ENCODE peak calls at places on chromosomes 11 and 22, in four cellular contexts. M, V, B and L are unnamed samples.

GRCh38 chr11:11390068-11390775 is 37.2 kb upstream of the CSNK2A3 start:
- DNase-seq in M (no peak), V (no peak), B (no peak), L (no peak)

GRCh38 chr11:77252555-77253270 is 48.8 kb downstream of the GDPD4 start:
- DNase-seq in V (no peak), M (no peak), B (no peak), L (no peak)

GRCh38 chr22:21009638-21010425 is 5.1 kb upstream of the P2RX6 start:
- DNase-seq in B (peak; percentile 68), V (no peak), M (no peak), L (peak; percentile 53)

GRCh38 chr11:66479741-66480115 is 506 bp upstream of the DPP3 start:
- DNase-seq in V (no peak), M (no peak), B (no peak), L (no peak)

GRCh38 chr11:125626381-125626950 is 1.5 kb downstream of the CHEK1 start:
- DNase-seq in B (no peak), V (peak; percentile 23), M (no peak), L (no peak)

GRCh38 chr11:130726234-130726559 is 190.1 kb downstream of the SNX19 start:
- DNase-seq in M (no peak), V (no peak), B (no peak), L (peak; percentile 47)

GRCh38 chr22:44933829-44934735 is 75.7 kb downstream of the PHF21B start:
- DNase-seq in V (no peak), B (no peak), M (no peak), L (no peak)

GRCh38 chr11:111526501-111526900 is 11.9 kb downstream of the HOATZ start:
- DNase-seq in M (no peak), V (no peak), B (peak; percentile 20), L (peak; percentile 86)

GRCh38 chr11:20013346-20014066 is 146.8 kb downstream of the DBX1 start:
- DNase-seq in V (peak; percentile 53), M (no peak), B (no peak), L (peak; percentile 36)

GRCh38 chr11:122910775-122911174 is 28.2 kb downstream of the JHY start:
- DNase-seq in M (no peak), B (peak; percentile 48), V (no peak), L (peak; percentile 53)

GRCh38 chr22:35230839-35231584 is 26.3 kb upstream of the HMGXB4 start:
- DNase-seq in V (peak; percentile 35), B (no peak), M (no peak), L (no peak)

GRCh38 chr11:76637491-76638266 is 32.9 kb downstream of the LRRC32 start:
- DNase-seq in V (no peak), B (peak; percentile 66), M (peak; percentile 77), L (no peak)

GRCh38 chr11:65743928-65744698 is 23.5 kb upstream of the RNASEH2C start:
- DNase-seq in V (no peak), B (peak; percentile 74), M (no peak), L (peak; percentile 59)

GRCh38 chr11:60122414-60123036 is 34.1 kb downstream of the MS4A2 start:
- DNase-seq in B (no peak), M (no peak), V (no peak), L (no peak)

GRCh38 chr11:6022954-6023353 is 7.6 kb downstream of the OR56A1 start:
- DNase-seq in V (peak; percentile 37), B (peak; percentile 56), M (no peak), L (peak; percentile 73)

GRCh38 chr22:39303892-39304671 is 15.3 kb downstream of the RPL3 start:
- DNase-seq in M (no peak), B (no peak), V (no peak), L (no peak)

GRCh38 chr11:15969701-15970329 is 386.5 kb downstream of the SOX6 start:
- DNase-seq in M (no peak), B (peak; percentile 93), V (no peak), L (peak; percentile 95)

GRCh38 chr11:13440100-13440855 is 22.7 kb downstream of the BTBD10 start:
- DNase-seq in M (no peak), B (peak; percentile 93), V (no peak), L (peak; percentile 94)

GRCh38 chr11:119093951-119094815 is 7.5 kb downstream of the DPAGT1 start:
- DNase-seq in M (peak; percentile 57), B (peak; percentile 55), V (no peak), L (peak; percentile 58)

GRCh38 chr11:267491-267994 is 10.7 kb upstream of the NLRP6 start:
- DNase-seq in B (no peak), V (no peak), M (peak; percentile 86), L (no peak)

GRCh38 chr11:83238111-83238510 is 44.6 kb downstream of the ANKRD42 start:
- DNase-seq in B (peak; percentile 17), M (no peak), V (no peak), L (no peak)

GRCh38 chr11:62556102-62556871 is 9.7 kb upstream of the AHNAK start:
- DNase-seq in B (peak; percentile 98), M (peak; percentile 94), V (peak; percentile 66), L (peak; percentile 96)

GRCh38 chr11:122071680-122072321 is 44.2 kb downstream of the BLID start:
- DNase-seq in V (no peak), B (no peak), M (no peak), L (no peak)

GRCh38 chr22:44355688-44356070 is 42.9 kb upstream of the SHISAL1 start:
- DNase-seq in M (peak; percentile 32), V (no peak), B (no peak), L (no peak)

GRCh38 chr22:44664149-44664548 is 37.9 kb upstream of the PRR5 start:
- DNase-seq in V (no peak), B (peak; percentile 76), M (peak; percentile 63), L (peak; percentile 77)

GRCh38 chr22:31451709-31452571 is 37.7 kb downstream of the EIF4ENIF1 start:
- DNase-seq in B (peak; percentile 54), V (no peak), M (no peak), L (peak; percentile 80)

GRCh38 chr11:121318848-121319834 is 26.6 kb downstream of the SC5D start:
- DNase-seq in V (peak; percentile 19), M (no peak), B (peak; percentile 66), L (peak; percentile 67)